ENCODE peak calls at places on chromosomes 6 and 20, in eight cellular contexts. P is psoas muscle; R is endothelial cell; Z is mesothelial cell of epicardium; Y is AG04450; F is HFFc6; W is natural killer cell; N is activated CD8-positive, alpha-beta T cell treated with anti-CD3 and anti-CD28 coated beads for 36 hours. X is an unnamed sample.

GRCh38 chr20:2341336-2341735 is 39.4 kb upstream of the TGM6 start:
- DNase-seq in R (no peak), F (no peak), Z (no peak), P (no peak), N (no peak), W (no peak), Y (no peak), X (no peak)

GRCh38 chr20:62918830-62919229 is 7.5 kb downstream of the DIDO1 start:
- DNase-seq in R (no peak), Y (no peak), Z (no peak), P (no peak), F (no peak), W (no peak), N (peak; percentile 83), X (no peak)

GRCh38 chr6:16391451-16391912 is 153.1 kb downstream of the GMPR start:
- DNase-seq in F (peak; percentile 18), Z (no peak), W (no peak), Y (no peak), P (no peak), R (no peak), N (no peak), X (no peak)

GRCh38 chr6:90859056-90859455 is 272.2 kb upstream of the MAP3K7 start:
- DNase-seq in F (peak; percentile 39), P (no peak), W (no peak), R (no peak), N (no peak), Z (no peak), Y (no peak), X (no peak)

GRCh38 chr20:58235010-58235409 is 6.6 kb upstream of the ANKRD60 start:
- DNase-seq in Y (no peak), F (no peak), P (no peak), Z (no peak), R (no peak), N (peak; percentile 54), W (no peak), X (no peak)

GRCh38 chr6:149140137-149140909 is 177.2 kb upstream of the TAB2 start:
- DNase-seq in Y (no peak), N (peak; percentile 85), P (no peak), R (no peak), Z (no peak), W (no peak), F (no peak), X (no peak)

GRCh38 chr6:32196682-32197616 is 4.5 kb upstream of the GPSM3 start:
- DNase-seq in P (peak; percentile 75), Y (no peak), F (no peak), Z (no peak), W (no peak), R (no peak), N (no peak), X (no peak)

GRCh38 chr6:142088858-142089216 is 43.9 kb upstream of the GJE1 start:
- DNase-seq in R (peak; percentile 63), Z (no peak), N (no peak), Y (peak; percentile 3), F (peak; percentile 24), P (peak; percentile 46), W (no peak), X (no peak)

GRCh38 chr20:21529863-21530262 is 16.0 kb upstream of the NKX2-2 start:
- DNase-seq in N (no peak), Z (no peak), W (no peak), F (no peak), R (no peak), Y (no peak), P (no peak), X (no peak)

GRCh38 chr6:11223296-11223695 is 9.2 kb downstream of the NEDD9 start:
- DNase-seq in N (no peak), R (no peak), Y (no peak), W (no peak), P (no peak), Z (no peak), F (no peak), X (no peak)

GRCh38 chr6:114042267-114043075 is 71.5 kb upstream of the HDAC2 start:
- DNase-seq in W (no peak), F (no peak), R (no peak), Z (no peak), P (no peak), N (no peak), Y (no peak), X (no peak)

GRCh38 chr6:31143148-31143547 is 4.3 kb upstream of the PSORS1C2 start:
- DNase-seq in F (no peak), Z (no peak), P (peak; percentile 87), N (no peak), R (peak; percentile 23), W (no peak), Y (peak; percentile 32), X (no peak)

GRCh38 chr20:46401478-46401860 is 4.9 kb downstream of the ELMO2 start:
- DNase-seq in R (no peak), N (peak; percentile 56), F (no peak), Z (no peak), Y (no peak), P (no peak), W (no peak), X (no peak)

GRCh38 chr6:163398104-163398503 is 16.4 kb upstream of the QKI start:
- DNase-seq in Y (no peak), F (no peak), R (no peak), W (no peak), Z (no peak), P (no peak), N (no peak), X (no peak)

DNA sequence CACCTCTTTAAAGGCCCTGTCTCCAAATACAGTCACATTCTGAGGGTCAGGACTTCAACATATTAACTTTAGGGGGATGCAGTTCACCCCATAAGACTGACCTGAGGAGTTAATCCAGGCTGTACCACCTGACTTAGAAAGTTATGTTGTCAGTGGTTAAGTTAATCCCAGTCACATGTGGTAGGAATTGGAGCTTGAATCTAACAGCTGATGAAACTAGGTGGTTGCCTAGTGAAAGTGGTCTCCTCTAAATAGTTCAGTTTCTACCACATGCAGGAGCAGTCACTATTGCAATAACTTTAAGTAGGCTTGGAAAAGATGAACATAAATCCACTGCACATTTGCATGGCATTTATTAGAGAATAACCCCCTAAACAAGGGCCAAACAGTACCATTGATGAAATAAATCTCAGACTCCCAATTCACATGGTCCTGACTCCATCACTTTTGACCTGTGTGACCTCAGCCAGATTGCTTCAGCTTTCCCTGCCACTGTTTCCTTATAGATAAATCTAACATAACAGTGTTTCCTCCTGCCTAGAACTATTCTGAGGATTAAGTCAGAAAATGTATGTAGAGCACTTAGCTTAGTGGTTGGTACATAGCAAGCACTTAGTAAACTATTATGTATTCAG is 20.1 kb downstream of the SAMD5 start:
- DNase-seq in R (no peak), F (no peak), P (no peak), N (no peak), W (no peak), Z (no peak), Y (no peak), X (no peak)
- TF ChIP-seq CTCF in R (no peak), F (no peak), P (no peak), N (no peak), W (no peak), Z (no peak), Y (no peak), X (no peak)

DNA sequence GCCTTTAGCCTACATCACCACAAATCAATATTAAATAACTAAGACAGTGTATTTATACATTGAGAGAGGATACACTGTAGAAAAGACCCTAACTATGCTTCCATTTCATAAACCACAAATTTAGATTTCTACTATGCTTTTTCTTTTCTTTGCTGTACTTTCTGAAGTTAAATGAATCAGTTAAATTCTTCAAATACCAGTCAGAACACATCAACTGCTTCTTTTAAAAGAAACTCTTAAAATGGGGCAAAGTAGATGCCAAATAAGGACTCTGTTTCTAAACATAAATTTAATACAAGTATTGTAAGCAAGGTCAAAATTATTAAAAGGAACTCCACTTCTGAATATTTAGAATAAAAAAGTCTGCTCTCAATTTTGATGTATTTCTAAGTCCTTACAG is 76.9 kb downstream of the GMDS start:
- DNase-seq in P (no peak), Y (no peak), F (peak; percentile 11), Z (no peak), N (no peak), W (no peak), R (no peak), X (no peak)
- TF ChIP-seq CTCF in P (no peak), Y (no peak), F (no peak), Z (no peak), N (no peak), W (no peak), R (no peak), X (no peak)

GRCh38 chr20:47515843-47516242 is 14.2 kb downstream of the NCOA3 start:
- DNase-seq in Y (no peak), Z (no peak), P (no peak), W (no peak), R (no peak), F (no peak), N (no peak), X (no peak)

GRCh38 chr20:47527004-47527800 is 25.5 kb downstream of the NCOA3 start:
- DNase-seq in W (no peak), Z (no peak), P (no peak), F (no peak), R (no peak), Y (no peak), N (no peak), X (no peak)

GRCh38 chr20:47524385-47524784 is 22.7 kb downstream of the NCOA3 start:
- DNase-seq in P (no peak), R (no peak), W (no peak), Z (no peak), N (no peak), F (no peak), Y (no peak), X (no peak)

GRCh38 chr20:47521059-47521808 is 19.5 kb downstream of the NCOA3 start:
- DNase-seq in R (no peak), Y (no peak), W (no peak), F (no peak), N (no peak), P (no peak), Z (no peak), X (no peak)
- TF ChIP-seq CTCF in R (peak; percentile 27), Y (no peak), W (no peak), F (peak; percentile 62), N (peak; percentile 31), P (no peak), Z (peak; percentile 14), X (no peak)

GRCh38 chr6:84967389-84967788 is 203.0 kb upstream of the TBX18 start:
- DNase-seq in R (peak; percentile 10), Z (no peak), Y (peak; percentile 3), P (no peak), W (no peak), F (peak; percentile 35), N (no peak), X (no peak)
- TF ChIP-seq CTCF in R (no peak), Z (no peak), Y (peak; percentile 51), P (no peak), W (no peak), F (peak; percentile 80), N (no peak), X (no peak)

X was measured in omental fat pad.